ENCODE peak calls at places on chromosomes 7 and 10, in seven cellular contexts. One of them, this sample, is unnamed.

GRCh38 chr10:128922172-128922571 is 544.9 kb upstream of the MGMT start:
- DNase-seq in activated T-helper 1 cell treated with anti-CD3 and anti-CD28 coated beads, Interleukin-12 subunit alpha, Interleukin-12 subunit beta, Interleukin-2, Interleukin-4 antibody, amounts not matched to agents 30 ng/mL and 10 ng/mL and 1 ng/mL, durations not matched to agents 14 hours and 24 hours and 36 hours: no peak
- DNase-seq in progenitor cell of endocrine pancreas: no peak
- DNase-seq in sciatic nerve: no peak
- DNase-seq in aorta: no peak
- DNase-seq in amygdala: no peak
- DNase-seq in GM23338: no peak
- DNase-seq in this sample: no peak

GRCh38 chr10:109665321-109665720 is 258.0 kb downstream of the XPNPEP1 start:
- DNase-seq in GM23338: no peak
- DNase-seq in amygdala: no peak
- DNase-seq in progenitor cell of endocrine pancreas: no peak
- DNase-seq in aorta: no peak
- DNase-seq in sciatic nerve: no peak
- DNase-seq in activated T-helper 1 cell treated with anti-CD3 and anti-CD28 coated beads, Interleukin-12 subunit alpha, Interleukin-12 subunit beta, Interleukin-2, Interleukin-4 antibody, amounts not matched to agents 30 ng/mL and 10 ng/mL and 1 ng/mL, durations not matched to agents 14 hours and 24 hours and 36 hours: no peak
- DNase-seq in this sample: no peak

GRCh38 chr7:45596665-45597095 is 22.5 kb downstream of the ADCY1 start:
- DNase-seq in GM23338: no peak
- DNase-seq in amygdala: no peak
- DNase-seq in sciatic nerve: no peak
- DNase-seq in activated T-helper 1 cell treated with anti-CD3 and anti-CD28 coated beads, Interleukin-12 subunit alpha, Interleukin-12 subunit beta, Interleukin-2, Interleukin-4 antibody, amounts not matched to agents 30 ng/mL and 10 ng/mL and 1 ng/mL, durations not matched to agents 14 hours and 24 hours and 36 hours: no peak
- DNase-seq in progenitor cell of endocrine pancreas: no peak
- DNase-seq in aorta: peak
- DNase-seq in this sample: no peak

GRCh38 chr7:101702362-101702850 is 73.3 kb upstream of the MYL10 start:
- DNase-seq in sciatic nerve: no peak
- DNase-seq in amygdala: no peak
- DNase-seq in progenitor cell of endocrine pancreas: no peak
- DNase-seq in GM23338: peak
- DNase-seq in aorta: no peak
- DNase-seq in activated T-helper 1 cell treated with anti-CD3 and anti-CD28 coated beads, Interleukin-12 subunit alpha, Interleukin-12 subunit beta, Interleukin-2, Interleukin-4 antibody, amounts not matched to agents 30 ng/mL and 10 ng/mL and 1 ng/mL, durations not matched to agents 14 hours and 24 hours and 36 hours: no peak
- DNase-seq in this sample: no peak

GRCh38 chr7:44060091-44060947 is 5.0 kb downstream of the PGAM2 start:
- DNase-seq in activated T-helper 1 cell treated with anti-CD3 and anti-CD28 coated beads, Interleukin-12 subunit alpha, Interleukin-12 subunit beta, Interleukin-2, Interleukin-4 antibody, amounts not matched to agents 30 ng/mL and 10 ng/mL and 1 ng/mL, durations not matched to agents 14 hours and 24 hours and 36 hours: no peak
- DNase-seq in progenitor cell of endocrine pancreas: no peak
- DNase-seq in amygdala: no peak
- DNase-seq in GM23338: no peak
- DNase-seq in sciatic nerve: peak
- DNase-seq in aorta: peak
- DNase-seq in this sample: peak

GRCh38 chr7:44573464-44574285 is at the start of gene DDX56:
- DNase-seq in GM23338: peak
- DNase-seq in aorta: peak
- DNase-seq in sciatic nerve: peak
- DNase-seq in amygdala: peak
- DNase-seq in activated T-helper 1 cell treated with anti-CD3 and anti-CD28 coated beads, Interleukin-12 subunit alpha, Interleukin-12 subunit beta, Interleukin-2, Interleukin-4 antibody, amounts not matched to agents 30 ng/mL and 10 ng/mL and 1 ng/mL, durations not matched to agents 14 hours and 24 hours and 36 hours: peak
- DNase-seq in progenitor cell of endocrine pancreas: peak
- DNase-seq in this sample: peak

GRCh38 chr10:101155896-101156295 is 24.8 kb downstream of the TLX1 start:
- DNase-seq in progenitor cell of endocrine pancreas: no peak
- DNase-seq in aorta: no peak
- DNase-seq in amygdala: no peak
- DNase-seq in sciatic nerve: no peak
- DNase-seq in activated T-helper 1 cell treated with anti-CD3 and anti-CD28 coated beads, Interleukin-12 subunit alpha, Interleukin-12 subunit beta, Interleukin-2, Interleukin-4 antibody, amounts not matched to agents 30 ng/mL and 10 ng/mL and 1 ng/mL, durations not matched to agents 14 hours and 24 hours and 36 hours: no peak
- DNase-seq in GM23338: no peak
- DNase-seq in this sample: no peak

GRCh38 chr7:81025360-81025759 is 106.5 kb upstream of the SEMA3C start:
- DNase-seq in activated T-helper 1 cell treated with anti-CD3 and anti-CD28 coated beads, Interleukin-12 subunit alpha, Interleukin-12 subunit beta, Interleukin-2, Interleukin-4 antibody, amounts not matched to agents 30 ng/mL and 10 ng/mL and 1 ng/mL, durations not matched to agents 14 hours and 24 hours and 36 hours: no peak
- DNase-seq in aorta: no peak
- DNase-seq in sciatic nerve: no peak
- DNase-seq in amygdala: no peak
- DNase-seq in progenitor cell of endocrine pancreas: no peak
- DNase-seq in GM23338: no peak
- DNase-seq in this sample: no peak

GRCh38 chr7:156543699-156544098 is 96.9 kb upstream of the RNF32 start:
- DNase-seq in progenitor cell of endocrine pancreas: no peak
- DNase-seq in amygdala: no peak
- DNase-seq in aorta: no peak
- DNase-seq in activated T-helper 1 cell treated with anti-CD3 and anti-CD28 coated beads, Interleukin-12 subunit alpha, Interleukin-12 subunit beta, Interleukin-2, Interleukin-4 antibody, amounts not matched to agents 30 ng/mL and 10 ng/mL and 1 ng/mL, durations not matched to agents 14 hours and 24 hours and 36 hours: no peak
- DNase-seq in sciatic nerve: no peak
- DNase-seq in GM23338: no peak
- DNase-seq in this sample: no peak

GRCh38 chr7:32298403-32299132 is 191.6 kb downstream of the LSM5 start:
- DNase-seq in activated T-helper 1 cell treated with anti-CD3 and anti-CD28 coated beads, Interleukin-12 subunit alpha, Interleukin-12 subunit beta, Interleukin-2, Interleukin-4 antibody, amounts not matched to agents 30 ng/mL and 10 ng/mL and 1 ng/mL, durations not matched to agents 14 hours and 24 hours and 36 hours: no peak
- DNase-seq in sciatic nerve: peak
- DNase-seq in GM23338: peak
- DNase-seq in progenitor cell of endocrine pancreas: peak
- DNase-seq in aorta: peak
- DNase-seq in amygdala: no peak
- DNase-seq in this sample: no peak

GRCh38 chr10:89625041-89625765 is 19.8 kb downstream of the PANK1 start:
- DNase-seq in aorta: no peak
- DNase-seq in activated T-helper 1 cell treated with anti-CD3 and anti-CD28 coated beads, Interleukin-12 subunit alpha, Interleukin-12 subunit beta, Interleukin-2, Interleukin-4 antibody, amounts not matched to agents 30 ng/mL and 10 ng/mL and 1 ng/mL, durations not matched to agents 14 hours and 24 hours and 36 hours: no peak
- DNase-seq in amygdala: no peak
- DNase-seq in sciatic nerve: no peak
- DNase-seq in GM23338: no peak
- DNase-seq in progenitor cell of endocrine pancreas: no peak
- DNase-seq in this sample: no peak

GRCh38 chr10:71079761-71080380 is 132.5 kb upstream of the UNC5B start:
- DNase-seq in sciatic nerve: peak
- DNase-seq in activated T-helper 1 cell treated with anti-CD3 and anti-CD28 coated beads, Interleukin-12 subunit alpha, Interleukin-12 subunit beta, Interleukin-2, Interleukin-4 antibody, amounts not matched to agents 30 ng/mL and 10 ng/mL and 1 ng/mL, durations not matched to agents 14 hours and 24 hours and 36 hours: no peak
- DNase-seq in aorta: no peak
- DNase-seq in amygdala: no peak
- DNase-seq in GM23338: no peak
- DNase-seq in progenitor cell of endocrine pancreas: peak
- DNase-seq in this sample: peak

GRCh38 chr7:2003451-2003930 is 229.3 kb downstream of the MAD1L1 start:
- DNase-seq in activated T-helper 1 cell treated with anti-CD3 and anti-CD28 coated beads, Interleukin-12 subunit alpha, Interleukin-12 subunit beta, Interleukin-2, Interleukin-4 antibody, amounts not matched to agents 30 ng/mL and 10 ng/mL and 1 ng/mL, durations not matched to agents 14 hours and 24 hours and 36 hours: no peak
- DNase-seq in aorta: peak
- DNase-seq in sciatic nerve: peak
- DNase-seq in GM23338: no peak
- DNase-seq in progenitor cell of endocrine pancreas: no peak
- DNase-seq in amygdala: no peak
- DNase-seq in this sample: no peak

GRCh38 chr7:85829817-85830432 is 643.1 kb upstream of the SEMA3D start:
- DNase-seq in aorta: no peak
- DNase-seq in amygdala: no peak
- DNase-seq in sciatic nerve: no peak
- DNase-seq in GM23338: no peak
- DNase-seq in progenitor cell of endocrine pancreas: no peak
- DNase-seq in activated T-helper 1 cell treated with anti-CD3 and anti-CD28 coated beads, Interleukin-12 subunit alpha, Interleukin-12 subunit beta, Interleukin-2, Interleukin-4 antibody, amounts not matched to agents 30 ng/mL and 10 ng/mL and 1 ng/mL, durations not matched to agents 14 hours and 24 hours and 36 hours: no peak
- DNase-seq in this sample: no peak

GRCh38 chr10:111175786-111176185 is 99.0 kb downstream of the ADRA2A start:
- DNase-seq in activated T-helper 1 cell treated with anti-CD3 and anti-CD28 coated beads, Interleukin-12 subunit alpha, Interleukin-12 subunit beta, Interleukin-2, Interleukin-4 antibody, amounts not matched to agents 30 ng/mL and 10 ng/mL and 1 ng/mL, durations not matched to agents 14 hours and 24 hours and 36 hours: no peak
- DNase-seq in GM23338: no peak
- DNase-seq in aorta: no peak
- DNase-seq in sciatic nerve: no peak
- DNase-seq in progenitor cell of endocrine pancreas: no peak
- DNase-seq in amygdala: no peak
- DNase-seq in this sample: no peak

GRCh38 chr7:49866910-49867309 is 93.5 kb downstream of the VWC2 start:
- DNase-seq in sciatic nerve: no peak
- DNase-seq in activated T-helper 1 cell treated with anti-CD3 and anti-CD28 coated beads, Interleukin-12 subunit alpha, Interleukin-12 subunit beta, Interleukin-2, Interleukin-4 antibody, amounts not matched to agents 30 ng/mL and 10 ng/mL and 1 ng/mL, durations not matched to agents 14 hours and 24 hours and 36 hours: no peak
- DNase-seq in GM23338: peak
- DNase-seq in progenitor cell of endocrine pancreas: no peak
- DNase-seq in aorta: no peak
- DNase-seq in amygdala: no peak
- DNase-seq in this sample: no peak

GRCh38 chr7:91565499-91566331 is 301.5 kb downstream of the FZD1 start:
- DNase-seq in aorta: no peak
- DNase-seq in amygdala: no peak
- DNase-seq in activated T-helper 1 cell treated with anti-CD3 and anti-CD28 coated beads, Interleukin-12 subunit alpha, Interleukin-12 subunit beta, Interleukin-2, Interleukin-4 antibody, amounts not matched to agents 30 ng/mL and 10 ng/mL and 1 ng/mL, durations not matched to agents 14 hours and 24 hours and 36 hours: no peak
- DNase-seq in sciatic nerve: no peak
- DNase-seq in GM23338: peak
- DNase-seq in progenitor cell of endocrine pancreas: no peak
- DNase-seq in this sample: no peak

GRCh38 chr10:4868357-4868657 is 42.3 kb downstream of the AKR1E2 start:
- DNase-seq in GM23338: no peak
- DNase-seq in aorta: no peak
- DNase-seq in activated T-helper 1 cell treated with anti-CD3 and anti-CD28 coated beads, Interleukin-12 subunit alpha, Interleukin-12 subunit beta, Interleukin-2, Interleukin-4 antibody, amounts not matched to agents 30 ng/mL and 10 ng/mL and 1 ng/mL, durations not matched to agents 14 hours and 24 hours and 36 hours: no peak
- DNase-seq in sciatic nerve: no peak
- DNase-seq in progenitor cell of endocrine pancreas: no peak
- DNase-seq in amygdala: no peak
- DNase-seq in this sample: no peak

GRCh38 chr7:20218261-20218660 is 1.1 kb upstream of the MACC1 start:
- DNase-seq in activated T-helper 1 cell treated with anti-CD3 and anti-CD28 coated beads, Interleukin-12 subunit alpha, Interleukin-12 subunit beta, Interleukin-2, Interleukin-4 antibody, amounts not matched to agents 30 ng/mL and 10 ng/mL and 1 ng/mL, durations not matched to agents 14 hours and 24 hours and 36 hours: no peak
- DNase-seq in sciatic nerve: no peak
- DNase-seq in GM23338: peak
- DNase-seq in amygdala: no peak
- DNase-seq in progenitor cell of endocrine pancreas: no peak
- DNase-seq in aorta: no peak
- DNase-seq in this sample: no peak

GRCh38 chr7:130750774-130751173 is 16.8 kb upstream of the KLF14 start:
- DNase-seq in aorta: no peak
- DNase-seq in sciatic nerve: no peak
- DNase-seq in GM23338: no peak
- DNase-seq in progenitor cell of endocrine pancreas: no peak
- DNase-seq in activated T-helper 1 cell treated with anti-CD3 and anti-CD28 coated beads, Interleukin-12 subunit alpha, Interleukin-12 subunit beta, Interleukin-2, Interleukin-4 antibody, amounts not matched to agents 30 ng/mL and 10 ng/mL and 1 ng/mL, durations not matched to agents 14 hours and 24 hours and 36 hours: no peak
- DNase-seq in amygdala: no peak
- DNase-seq in this sample: no peak

GRCh38 chr7:100914208-100914878 is 18.7 kb upstream of the ACHE start:
- DNase-seq in activated T-helper 1 cell treated with anti-CD3 and anti-CD28 coated beads, Interleukin-12 subunit alpha, Interleukin-12 subunit beta, Interleukin-2, Interleukin-4 antibody, amounts not matched to agents 30 ng/mL and 10 ng/mL and 1 ng/mL, durations not matched to agents 14 hours and 24 hours and 36 hours: no peak
- DNase-seq in sciatic nerve: no peak
- DNase-seq in progenitor cell of endocrine pancreas: no peak
- DNase-seq in GM23338: no peak
- DNase-seq in amygdala: no peak
- DNase-seq in aorta: no peak
- DNase-seq in this sample: no peak

GRCh38 chr10:72389022-72389421 is 34.3 kb upstream of the DNAJB12 start:
- DNase-seq in GM23338: no peak
- DNase-seq in amygdala: no peak
- DNase-seq in sciatic nerve: no peak
- DNase-seq in activated T-helper 1 cell treated with anti-CD3 and anti-CD28 coated beads, Interleukin-12 subunit alpha, Interleukin-12 subunit beta, Interleukin-2, Interleukin-4 antibody, amounts not matched to agents 30 ng/mL and 10 ng/mL and 1 ng/mL, durations not matched to agents 14 hours and 24 hours and 36 hours: no peak
- DNase-seq in progenitor cell of endocrine pancreas: no peak
- DNase-seq in aorta: no peak
- DNase-seq in this sample: no peak

GRCh38 chr10:103648951-103649532 is 155.5 kb downstream of the NEURL1 start:
- DNase-seq in aorta: peak
- DNase-seq in sciatic nerve: no peak
- DNase-seq in activated T-helper 1 cell treated with anti-CD3 and anti-CD28 coated beads, Interleukin-12 subunit alpha, Interleukin-12 subunit beta, Interleukin-2, Interleukin-4 antibody, amounts not matched to agents 30 ng/mL and 10 ng/mL and 1 ng/mL, durations not matched to agents 14 hours and 24 hours and 36 hours: no peak
- DNase-seq in amygdala: no peak
- DNase-seq in progenitor cell of endocrine pancreas: no peak
- DNase-seq in GM23338: no peak
- DNase-seq in this sample: no peak

GRCh38 chr7:150916670-150917069 is 61.5 kb downstream of the KCNH2 start:
- DNase-seq in activated T-helper 1 cell treated with anti-CD3 and anti-CD28 coated beads, Interleukin-12 subunit alpha, Interleukin-12 subunit beta, Interleukin-2, Interleukin-4 antibody, amounts not matched to agents 30 ng/mL and 10 ng/mL and 1 ng/mL, durations not matched to agents 14 hours and 24 hours and 36 hours: no peak
- DNase-seq in aorta: no peak
- DNase-seq in GM23338: no peak
- DNase-seq in progenitor cell of endocrine pancreas: no peak
- DNase-seq in sciatic nerve: no peak
- DNase-seq in amygdala: no peak
- DNase-seq in this sample: peak

GRCh38 chr10:27192284-27192683 is 37.1 kb downstream of the MASTL start:
- DNase-seq in amygdala: no peak
- DNase-seq in GM23338: no peak
- DNase-seq in sciatic nerve: no peak
- DNase-seq in activated T-helper 1 cell treated with anti-CD3 and anti-CD28 coated beads, Interleukin-12 subunit alpha, Interleukin-12 subunit beta, Interleukin-2, Interleukin-4 antibody, amounts not matched to agents 30 ng/mL and 10 ng/mL and 1 ng/mL, durations not matched to agents 14 hours and 24 hours and 36 hours: no peak
- DNase-seq in progenitor cell of endocrine pancreas: no peak
- DNase-seq in aorta: no peak
- DNase-seq in this sample: no peak

GRCh38 chr7:4091767-4092166 is 590.3 kb upstream of the FOXK1 start:
- DNase-seq in GM23338: no peak
- DNase-seq in aorta: no peak
- DNase-seq in activated T-helper 1 cell treated with anti-CD3 and anti-CD28 coated beads, Interleukin-12 subunit alpha, Interleukin-12 subunit beta, Interleukin-2, Interleukin-4 antibody, amounts not matched to agents 30 ng/mL and 10 ng/mL and 1 ng/mL, durations not matched to agents 14 hours and 24 hours and 36 hours: no peak
- DNase-seq in sciatic nerve: no peak
- DNase-seq in progenitor cell of endocrine pancreas: no peak
- DNase-seq in amygdala: no peak
- DNase-seq in this sample: no peak

This sample was measured in mesenteric fat pad.